ENCODE peak calls at places on chromosomes 7 and 10, in seven cellular contexts. One of them, this sample, is unnamed.

GRCh38 chr10:46307281-46308112 is 20.7 kb downstream of the ANTXRL start:
- DNase-seq in neural progenitor cell: no peak
- DNase-seq in fibroblast of mammary gland: no peak
- DNase-seq in astrocyte of the cerebellum: no peak
- DNase-seq in gastrocnemius medialis: no peak
- DNase-seq in MCF 10A: no peak
- DNase-seq in uterus: no peak
- DNase-seq in this sample: no peak

GRCh38 chr10:65231148-65231547 is 1694.7 kb upstream of the LRRTM3 start:
- DNase-seq in neural progenitor cell: peak
- DNase-seq in fibroblast of mammary gland: no peak
- DNase-seq in astrocyte of the cerebellum: no peak
- DNase-seq in gastrocnemius medialis: no peak
- DNase-seq in MCF 10A: no peak
- DNase-seq in uterus: no peak
- DNase-seq in this sample: no peak

GRCh38 chr10:109981641-109982040 is 26.1 kb upstream of the ADD3 start:
- DNase-seq in neural progenitor cell: no peak
- DNase-seq in fibroblast of mammary gland: peak
- DNase-seq in astrocyte of the cerebellum: peak
- DNase-seq in gastrocnemius medialis: no peak
- DNase-seq in MCF 10A: no peak
- DNase-seq in uterus: no peak
- DNase-seq in this sample: no peak

GRCh38 chr10:70931168-70931805 is 42.9 kb upstream of the PCBD1 start:
- DNase-seq in neural progenitor cell: no peak
- DNase-seq in fibroblast of mammary gland: peak
- DNase-seq in astrocyte of the cerebellum: peak
- DNase-seq in gastrocnemius medialis: no peak
- DNase-seq in MCF 10A: peak
- DNase-seq in uterus: peak
- DNase-seq in this sample: peak

GRCh38 chr10:129345763-129346162 is 121.3 kb upstream of the MGMT start:
- DNase-seq in neural progenitor cell: peak
- DNase-seq in fibroblast of mammary gland: no peak
- DNase-seq in astrocyte of the cerebellum: no peak
- DNase-seq in gastrocnemius medialis: no peak
- DNase-seq in MCF 10A: no peak
- DNase-seq in uterus: no peak
- DNase-seq in this sample: no peak

GRCh38 chr10:97853006-97853405 is 3.4 kb downstream of the GOLGA7B start:
- DNase-seq in neural progenitor cell: no peak
- DNase-seq in fibroblast of mammary gland: no peak
- DNase-seq in astrocyte of the cerebellum: no peak
- DNase-seq in gastrocnemius medialis: no peak
- DNase-seq in MCF 10A: no peak
- DNase-seq in uterus: no peak
- DNase-seq in this sample: no peak

GRCh38 chr10:31929986-31930675 is 1.5 kb upstream of the ARHGAP12 start:
- DNase-seq in neural progenitor cell: no peak
- DNase-seq in fibroblast of mammary gland: peak
- DNase-seq in astrocyte of the cerebellum: no peak
- DNase-seq in gastrocnemius medialis: no peak
- DNase-seq in MCF 10A: no peak
- DNase-seq in uterus: no peak
- DNase-seq in this sample: no peak

GRCh38 chr10:91689731-91690168 is 56.9 kb upstream of the PPP1R3C start:
- DNase-seq in neural progenitor cell: no peak
- DNase-seq in fibroblast of mammary gland: peak
- DNase-seq in astrocyte of the cerebellum: no peak
- DNase-seq in gastrocnemius medialis: peak
- DNase-seq in MCF 10A: peak
- DNase-seq in uterus: no peak
- DNase-seq in this sample: no peak

GRCh38 chr7:2218444-2218785 is 14.3 kb downstream of the MAD1L1 start:
- DNase-seq in neural progenitor cell: no peak
- DNase-seq in fibroblast of mammary gland: no peak
- DNase-seq in astrocyte of the cerebellum: no peak
- DNase-seq in gastrocnemius medialis: no peak
- DNase-seq in MCF 10A: no peak
- DNase-seq in uterus: no peak
- DNase-seq in this sample: no peak

GRCh38 chr7:158023157-158023556 is 564.5 kb downstream of the PTPRN2 start:
- DNase-seq in neural progenitor cell: peak
- DNase-seq in fibroblast of mammary gland: no peak
- DNase-seq in astrocyte of the cerebellum: no peak
- DNase-seq in gastrocnemius medialis: no peak
- DNase-seq in MCF 10A: no peak
- DNase-seq in uterus: no peak
- DNase-seq in this sample: no peak

GRCh38 chr10:113020425-113020753 is 70.3 kb downstream of the TCF7L2 start:
- DNase-seq in neural progenitor cell: no peak
- DNase-seq in fibroblast of mammary gland: no peak
- DNase-seq in astrocyte of the cerebellum: no peak
- DNase-seq in gastrocnemius medialis: no peak
- DNase-seq in MCF 10A: no peak
- DNase-seq in uterus: no peak
- DNase-seq in this sample: no peak

GRCh38 chr10:69327463-69328345 is 49.4 kb downstream of the HK1 start:
- DNase-seq in neural progenitor cell: no peak
- DNase-seq in fibroblast of mammary gland: peak
- DNase-seq in astrocyte of the cerebellum: no peak
- DNase-seq in gastrocnemius medialis: peak
- DNase-seq in MCF 10A: peak
- DNase-seq in uterus: peak
- DNase-seq in this sample: peak

GRCh38 chr10:93379366-93380042 is 102.6 kb downstream of the MYOF start:
- DNase-seq in neural progenitor cell: no peak
- DNase-seq in fibroblast of mammary gland: peak
- DNase-seq in astrocyte of the cerebellum: peak
- DNase-seq in gastrocnemius medialis: no peak
- DNase-seq in MCF 10A: peak
- DNase-seq in uterus: no peak
- DNase-seq in this sample: no peak

GRCh38 chr7:131957338-131958025 is 401.1 kb upstream of the PODXL start:
- DNase-seq in neural progenitor cell: no peak
- DNase-seq in fibroblast of mammary gland: no peak
- DNase-seq in astrocyte of the cerebellum: no peak
- DNase-seq in gastrocnemius medialis: no peak
- DNase-seq in MCF 10A: no peak
- DNase-seq in uterus: no peak
- DNase-seq in this sample: no peak

GRCh38 chr10:71331736-71332135 is 12.7 kb downstream of the SLC29A3 start:
- DNase-seq in neural progenitor cell: no peak
- DNase-seq in fibroblast of mammary gland: no peak
- DNase-seq in astrocyte of the cerebellum: no peak
- DNase-seq in gastrocnemius medialis: no peak
- DNase-seq in MCF 10A: no peak
- DNase-seq in uterus: no peak
- DNase-seq in this sample: no peak

GRCh38 chr7:2729893-2730716 is 42.1 kb downstream of the AMZ1 start:
- DNase-seq in neural progenitor cell: no peak
- DNase-seq in fibroblast of mammary gland: no peak
- DNase-seq in astrocyte of the cerebellum: peak
- DNase-seq in gastrocnemius medialis: peak
- DNase-seq in MCF 10A: no peak
- DNase-seq in uterus: peak
- DNase-seq in this sample: no peak

GRCh38 chr7:99473315-99473596 is 566 bp downstream of the ZNF789 start:
- DNase-seq in neural progenitor cell: peak
- DNase-seq in fibroblast of mammary gland: peak
- DNase-seq in astrocyte of the cerebellum: peak
- DNase-seq in gastrocnemius medialis: no peak
- DNase-seq in MCF 10A: peak
- DNase-seq in uterus: no peak
- DNase-seq in this sample: no peak

GRCh38 chr7:143936087-143937009 is 1.3 kb downstream of the OR2F2 start:
- DNase-seq in neural progenitor cell: no peak
- DNase-seq in fibroblast of mammary gland: peak
- DNase-seq in astrocyte of the cerebellum: no peak
- DNase-seq in gastrocnemius medialis: no peak
- DNase-seq in MCF 10A: peak
- DNase-seq in uterus: no peak
- DNase-seq in this sample: no peak

GRCh38 chr10:118241229-118242137 is 100.6 kb downstream of the FAM204A start:
- DNase-seq in neural progenitor cell: peak
- DNase-seq in fibroblast of mammary gland: peak
- DNase-seq in astrocyte of the cerebellum: peak
- DNase-seq in gastrocnemius medialis: peak
- DNase-seq in MCF 10A: peak
- DNase-seq in uterus: peak
- DNase-seq in this sample: peak

GRCh38 chr10:43648083-43648391 is 644 bp downstream of the ZNF32 start:
- DNase-seq in neural progenitor cell: no peak
- DNase-seq in fibroblast of mammary gland: peak
- DNase-seq in astrocyte of the cerebellum: no peak
- DNase-seq in gastrocnemius medialis: no peak
- DNase-seq in MCF 10A: no peak
- DNase-seq in uterus: no peak
- DNase-seq in this sample: no peak

GRCh38 chr10:132961-133898 is 2.0 kb upstream of the ZMYND11 start:
- DNase-seq in neural progenitor cell: peak
- DNase-seq in fibroblast of mammary gland: peak
- DNase-seq in astrocyte of the cerebellum: peak
- DNase-seq in gastrocnemius medialis: no peak
- DNase-seq in MCF 10A: peak
- DNase-seq in uterus: no peak
- DNase-seq in this sample: no peak

GRCh38 chr7:139124084-139124914 is 14.8 kb upstream of the ZC3HAV1 start:
- DNase-seq in neural progenitor cell: no peak
- DNase-seq in fibroblast of mammary gland: no peak
- DNase-seq in astrocyte of the cerebellum: no peak
- DNase-seq in gastrocnemius medialis: no peak
- DNase-seq in MCF 10A: no peak
- DNase-seq in uterus: no peak
- DNase-seq in this sample: no peak

GRCh38 chr7:158684329-158684728 is 20.3 kb downstream of the NCAPG2 start:
- DNase-seq in neural progenitor cell: no peak
- DNase-seq in fibroblast of mammary gland: no peak
- DNase-seq in astrocyte of the cerebellum: no peak
- DNase-seq in gastrocnemius medialis: no peak
- DNase-seq in MCF 10A: no peak
- DNase-seq in uterus: no peak
- DNase-seq in this sample: no peak

GRCh38 chr10:86219271-86219670 is 147.3 kb downstream of the GRID1 start:
- DNase-seq in neural progenitor cell: no peak
- DNase-seq in fibroblast of mammary gland: no peak
- DNase-seq in astrocyte of the cerebellum: no peak
- DNase-seq in gastrocnemius medialis: no peak
- DNase-seq in MCF 10A: no peak
- DNase-seq in uterus: no peak
- DNase-seq in this sample: no peak

GRCh38 chr10:121036431-121036830 is 185.3 kb downstream of the WDR11 start:
- DNase-seq in neural progenitor cell: no peak
- DNase-seq in fibroblast of mammary gland: no peak
- DNase-seq in astrocyte of the cerebellum: no peak
- DNase-seq in gastrocnemius medialis: no peak
- DNase-seq in MCF 10A: no peak
- DNase-seq in uterus: peak
- DNase-seq in this sample: no peak

GRCh38 chr10:86355571-86356038 is 11.0 kb downstream of the GRID1 start:
- DNase-seq in neural progenitor cell: no peak
- DNase-seq in fibroblast of mammary gland: no peak
- DNase-seq in astrocyte of the cerebellum: no peak
- DNase-seq in gastrocnemius medialis: peak
- DNase-seq in MCF 10A: no peak
- DNase-seq in uterus: no peak
- DNase-seq in this sample: no peak

GRCh38 chr7:1659696-1660095 is 10.4 kb upstream of the ELFN1 start:
- DNase-seq in neural progenitor cell: no peak
- DNase-seq in fibroblast of mammary gland: peak
- DNase-seq in astrocyte of the cerebellum: no peak
- DNase-seq in gastrocnemius medialis: no peak
- DNase-seq in MCF 10A: peak
- DNase-seq in uterus: no peak
- DNase-seq in this sample: no peak

GRCh38 chr10:25805986-25806385 is 128.0 kb upstream of the MYO3A start:
- DNase-seq in neural progenitor cell: no peak
- DNase-seq in fibroblast of mammary gland: no peak
- DNase-seq in astrocyte of the cerebellum: no peak
- DNase-seq in gastrocnemius medialis: no peak
- DNase-seq in MCF 10A: no peak
- DNase-seq in uterus: no peak
- DNase-seq in this sample: no peak

GRCh38 chr10:25808372-25808771 is 125.7 kb upstream of the MYO3A start:
- DNase-seq in neural progenitor cell: no peak
- DNase-seq in fibroblast of mammary gland: no peak
- DNase-seq in astrocyte of the cerebellum: no peak
- DNase-seq in gastrocnemius medialis: no peak
- DNase-seq in MCF 10A: no peak
- DNase-seq in uterus: no peak
- DNase-seq in this sample: no peak

GRCh38 chr10:25804505-25804904 is 129.5 kb upstream of the MYO3A start:
- DNase-seq in neural progenitor cell: peak
- DNase-seq in fibroblast of mammary gland: no peak
- DNase-seq in astrocyte of the cerebellum: no peak
- DNase-seq in gastrocnemius medialis: no peak
- DNase-seq in MCF 10A: no peak
- DNase-seq in uterus: no peak
- DNase-seq in this sample: no peak
- TF ChIP-seq CTCF in neural progenitor cell: no peak
- TF ChIP-seq CTCF in fibroblast of mammary gland: no peak
- TF ChIP-seq CTCF in astrocyte of the cerebellum: no peak
- TF ChIP-seq CTCF in gastrocnemius medialis: no peak
- TF ChIP-seq CTCF in MCF 10A: no peak
- TF ChIP-seq CTCF in uterus: no peak
- TF ChIP-seq CTCF in this sample: no peak

DNA sequence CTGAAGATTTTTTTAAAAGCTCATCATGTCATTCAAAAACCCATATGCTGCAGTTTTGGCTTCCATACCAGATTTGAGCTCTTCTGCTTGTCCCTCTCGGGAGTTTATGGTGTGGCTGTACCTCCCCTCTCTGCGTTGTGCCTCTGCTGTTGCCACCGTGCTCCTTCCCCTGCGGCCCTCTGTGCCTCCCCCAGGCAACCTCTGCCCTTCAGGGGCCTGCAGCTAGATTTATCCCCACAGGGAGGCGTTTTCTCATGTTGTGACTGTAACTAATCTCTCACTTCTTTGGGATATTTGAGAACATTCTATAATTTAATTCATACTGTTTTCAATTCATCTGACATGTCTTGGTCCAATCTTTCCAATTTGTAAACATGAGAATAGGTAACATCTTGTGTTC is 52.7 kb downstream of the TASOR2 start:
- DNase-seq in neural progenitor cell: peak
- DNase-seq in fibroblast of mammary gland: no peak
- DNase-seq in astrocyte of the cerebellum: no peak
- DNase-seq in gastrocnemius medialis: no peak
- DNase-seq in MCF 10A: no peak
- DNase-seq in uterus: no peak
- DNase-seq in this sample: no peak
- TF ChIP-seq CTCF in neural progenitor cell: peak
- TF ChIP-seq CTCF in fibroblast of mammary gland: no peak
- TF ChIP-seq CTCF in astrocyte of the cerebellum: no peak
- TF ChIP-seq CTCF in gastrocnemius medialis: no peak
- TF ChIP-seq CTCF in MCF 10A: no peak
- TF ChIP-seq CTCF in uterus: no peak
- TF ChIP-seq CTCF in this sample: no peak

GRCh38 chr10:95451150-95451549 is 110.0 kb downstream of the SORBS1 start:
- DNase-seq in neural progenitor cell: no peak
- DNase-seq in fibroblast of mammary gland: no peak
- DNase-seq in astrocyte of the cerebellum: no peak
- DNase-seq in gastrocnemius medialis: no peak
- DNase-seq in MCF 10A: no peak
- DNase-seq in uterus: no peak
- DNase-seq in this sample: no peak
- TF ChIP-seq CTCF in neural progenitor cell: no peak
- TF ChIP-seq CTCF in fibroblast of mammary gland: no peak
- TF ChIP-seq CTCF in astrocyte of the cerebellum: no peak
- TF ChIP-seq CTCF in gastrocnemius medialis: no peak
- TF ChIP-seq CTCF in MCF 10A: no peak
- TF ChIP-seq CTCF in uterus: no peak
- TF ChIP-seq CTCF in this sample: no peak

GRCh38 chr7:117381357-117381756 is 45.9 kb downstream of the ASZ1 start:
- DNase-seq in neural progenitor cell: no peak
- DNase-seq in fibroblast of mammary gland: no peak
- DNase-seq in astrocyte of the cerebellum: no peak
- DNase-seq in gastrocnemius medialis: no peak
- DNase-seq in MCF 10A: peak
- DNase-seq in uterus: no peak
- DNase-seq in this sample: no peak
- TF ChIP-seq CTCF in neural progenitor cell: no peak
- TF ChIP-seq CTCF in fibroblast of mammary gland: peak
- TF ChIP-seq CTCF in astrocyte of the cerebellum: no peak
- TF ChIP-seq CTCF in gastrocnemius medialis: no peak
- TF ChIP-seq CTCF in MCF 10A: no peak
- TF ChIP-seq CTCF in uterus: no peak
- TF ChIP-seq CTCF in this sample: no peak

This sample was measured in Calu3.